ENCODE peak calls at places on chromosomes 13 and 19, in six cellular contexts. J is thoracic aorta; D is astrocyte; B is Peyer's patch; W is A549; C is CD8-positive, alpha-beta T cell. Z is an unnamed sample. For H3K4me1, the result is how much of the 10 kb centered on the place peaks cover.

GRCh38 chr19:28234637-28235036 is 978.3 kb downstream of the UQCRFS1 start:
- DNase-seq in B (no peak), C (no peak), W (no peak), J (no peak), D (peak), Z (no peak)

GRCh38 chr13:85896516-85897450 is 97.6 kb upstream of the SLITRK6 start:
- DNase-seq in C (no peak), J (no peak), B (no peak), D (no peak), W (no peak), Z (peak)

GRCh38 chr13:35712907-35713685 is 236.6 kb upstream of the MAB21L1 start:
- DNase-seq in D (peak), B (no peak), W (no peak), J (no peak), C (no peak), Z (no peak)

GRCh38 chr19:29889702-29890101 is 52.3 kb upstream of the URI1 start:
- DNase-seq in J (no peak), W (no peak), C (no peak), D (no peak), B (no peak), Z (no peak)

GRCh38 chr13:44819245-44819644 is 170.0 kb downstream of the NUFIP1 start:
- DNase-seq in W (peak), J (no peak), C (no peak), B (no peak), D (peak), Z (peak)

GRCh38 chr13:23432589-23432988 is 913 bp downstream of the SACS start:
- DNase-seq in J (no peak), B (no peak), D (no peak), W (no peak), C (no peak), Z (no peak)

GRCh38 chr19:16460454-16460853 is 11.3 kb downstream of the EPS15L1 start:
- DNase-seq in B (no peak), J (no peak), D (no peak), W (no peak), C (no peak), Z (no peak)

GRCh38 chr13:65872448-65872847 is 1357.7 kb downstream of the PCDH9 start:
- DNase-seq in D (no peak), J (no peak), W (no peak), B (no peak), C (no peak), Z (no peak)

GRCh38 chr13:73803997-73804396 is 330.2 kb downstream of the KLF12 start:
- DNase-seq in B (no peak), W (no peak), J (no peak), C (no peak), D (peak), Z (peak)
- H3K4me1 ChIP-seq in B (under half), W (under half), J (under half), C (under half), D (under half), Z (under half)

GRCh38 chr13:113840541-113841354 is 23.1 kb downstream of the GAS6 start:
- DNase-seq in B (no peak), W (no peak), J (no peak), C (no peak), D (no peak), Z (no peak)

GRCh38 chr13:113842336-113843062 is 21.4 kb downstream of the GAS6 start:
- DNase-seq in C (no peak), W (no peak), D (no peak), B (no peak), J (no peak), Z (no peak)

GRCh38 chr13:113843063-113843654 is 20.7 kb downstream of the GAS6 start:
- DNase-seq in J (no peak), D (no peak), C (no peak), B (no peak), W (no peak), Z (no peak)

GRCh38 chr13:113839536-113840204 is 24.2 kb downstream of the GAS6 start:
- DNase-seq in D (no peak), J (no peak), W (no peak), B (no peak), C (no peak), Z (no peak)

DNA sequence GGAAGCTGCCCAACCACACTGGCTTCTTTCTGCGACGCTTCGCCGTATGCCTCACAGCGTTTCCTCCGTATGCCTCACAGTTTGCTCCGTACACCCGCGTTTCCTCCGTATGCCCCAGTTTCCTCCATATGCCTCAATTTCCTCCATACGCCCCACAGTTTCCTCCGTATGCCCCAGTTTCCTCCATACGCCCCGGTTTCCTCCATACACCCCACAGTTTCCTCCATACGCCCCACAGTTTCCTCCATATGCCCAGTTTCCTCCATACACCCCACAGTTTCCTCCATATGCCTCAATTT is 22.6 kb downstream of the GAS6 start:
- DNase-seq in B (no peak), D (no peak), J (no peak), W (no peak), C (no peak), Z (no peak)
- H3K4me1 ChIP-seq in B (half or more), D (under half), J (half or more), W (under half), C (half or more), Z (under half)

DNA sequence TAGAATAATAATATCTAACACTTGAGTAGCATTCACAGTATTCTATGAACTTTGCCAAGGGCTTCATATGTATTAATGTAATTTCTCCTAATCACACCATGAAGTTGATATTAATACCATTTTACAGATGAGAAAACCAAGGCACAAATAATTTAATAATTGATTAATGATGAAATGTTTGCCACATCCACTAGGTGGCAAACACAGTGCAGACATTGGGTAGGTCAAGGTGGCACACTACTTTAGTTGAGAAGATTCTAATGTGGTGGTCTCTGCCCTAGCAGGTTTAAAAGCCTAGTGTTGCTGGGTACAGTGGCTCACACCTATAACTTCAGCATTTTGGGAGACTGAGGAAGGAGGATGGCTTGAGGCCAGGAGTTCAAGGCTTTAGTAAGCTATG is 412.4 kb downstream of the SUCLA2 start:
- DNase-seq in W (no peak), B (no peak), C (no peak), J (no peak), D (no peak), Z (no peak)
- H3K4me1 ChIP-seq in W (under half), B (under half), C (under half), J (under half), D (under half), Z (under half)

GRCh38 chr13:40618581-40619478 is 47.6 kb downstream of the FOXO1 start:
- DNase-seq in D (no peak), C (no peak), W (no peak), B (no peak), J (no peak), Z (no peak)

GRCh38 chr13:40613192-40613818 is 53.1 kb downstream of the FOXO1 start:
- DNase-seq in B (peak), W (no peak), J (no peak), C (peak), D (no peak), Z (no peak)

GRCh38 chr13:40617801-40618356 is 48.6 kb downstream of the FOXO1 start:
- DNase-seq in C (no peak), B (no peak), D (no peak), W (no peak), J (no peak), Z (no peak)

GRCh38 chr13:40613954-40614353 is 52.5 kb downstream of the FOXO1 start:
- DNase-seq in B (no peak), J (no peak), C (no peak), W (no peak), D (no peak), Z (no peak)

GRCh38 chr13:40615619-40616018 is 50.8 kb downstream of the FOXO1 start:
- DNase-seq in J (no peak), W (no peak), D (no peak), B (no peak), C (no peak), Z (no peak)
- H3K4me1 ChIP-seq in J (under half), W (under half), D (under half), B (under half), C (half or more), Z (under half)

DNA sequence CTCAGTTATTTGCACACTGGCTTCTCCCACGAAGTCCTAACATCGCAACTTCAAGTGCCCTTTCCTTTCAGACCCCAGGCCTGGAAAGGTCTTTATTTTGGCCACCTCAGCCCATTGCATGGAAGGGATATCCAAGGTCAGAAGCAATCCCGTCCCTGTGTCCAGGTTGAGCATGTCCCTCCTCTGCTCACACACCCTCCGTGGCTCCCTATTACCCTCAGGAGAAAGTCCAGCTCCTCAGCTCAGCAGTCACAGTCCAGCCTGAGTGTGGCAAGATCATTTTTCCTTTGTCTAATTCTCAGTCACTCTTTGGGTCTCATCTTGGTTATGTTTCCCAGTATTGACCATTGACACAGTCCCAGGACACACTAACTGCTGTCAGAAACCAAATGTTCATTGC is 19.2 kb downstream of the ARRDC2 start:
- DNase-seq in W (no peak), B (no peak), D (no peak), C (no peak), J (no peak), Z (no peak)
- H3K4me1 ChIP-seq in W (under half), B (under half), D (under half), C (under half), J (under half), Z (under half)

GRCh38 chr19:33823341-33823740 is 26.7 kb downstream of the KCTD15 start:
- DNase-seq in D (no peak), W (no peak), B (no peak), C (no peak), J (no peak), Z (no peak)
- H3K4me1 ChIP-seq in D (under half), W (under half), B (under half), C (under half), J (under half), Z (under half)

DNA sequence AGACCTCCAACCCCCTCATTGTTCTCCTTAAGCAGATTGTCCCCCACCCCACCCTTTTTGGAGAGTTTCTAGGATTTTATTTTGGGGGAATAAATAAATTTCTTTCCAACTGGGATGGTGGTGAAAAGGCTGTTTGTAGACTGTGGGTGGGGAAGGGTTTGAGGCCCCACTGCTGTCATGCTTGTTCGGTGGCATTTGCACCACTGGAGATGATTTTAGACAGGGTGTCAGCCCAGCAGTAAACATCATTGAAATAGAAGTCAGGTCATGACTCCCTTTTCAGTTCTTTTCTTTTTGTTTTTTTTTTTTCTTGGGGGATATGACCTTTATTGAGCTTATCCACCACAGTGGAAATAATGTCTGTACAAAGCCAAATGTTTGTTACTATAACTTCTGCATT is 14.0 kb downstream of the UBAC2 start:
- DNase-seq in W (no peak), J (no peak), D (no peak), C (no peak), B (no peak), Z (no peak)
- H3K4me1 ChIP-seq in W (under half), J (under half), D (under half), C (half or more), B (under half), Z (under half)

Z was measured in PC-3.